ENCODE peak calls at places on chromosomes 5 and 9, in seven cellular contexts. E is BE2C; S is WERI-Rb-1; X is GM23248; Z is aorta; C is activated CD8-positive, alpha-beta memory T cell treated with anti-CD3 and anti-CD28 coated beads, Interleukin-2, amount 50 U/mL, for 48 hours; B is activated T-helper 9 cell treated with anti-CD3 and anti-CD28 coated beads, Interleukin-2, amount 50 U/mL, for 16 hours. A is an unnamed sample.

GRCh38 chr9:90306118-90306517 is 336.5 kb downstream of the DIRAS2 start:
- DNase-seq in E (no peak), S (no peak), X (no peak), Z (no peak), C (no peak), B (no peak), A (no peak)

GRCh38 chr5:68999181-68999580 is 94.6 kb upstream of the SLC30A5 start:
- DNase-seq in E (no peak), S (no peak), X (no peak), Z (no peak), C (no peak), B (no peak), A (no peak)

GRCh38 chr9:84297162-84297821 is 43.3 kb downstream of the SLC28A3 start:
- DNase-seq in E (no peak), S (no peak), X (peak), Z (no peak), C (no peak), B (no peak), A (no peak)

GRCh38 chr9:19698960-19699359 is 89.9 kb downstream of the SLC24A2 start:
- DNase-seq in E (no peak), S (no peak), X (no peak), Z (no peak), C (no peak), B (no peak), A (no peak)

GRCh38 chr9:110575952-110576351 is 3.6 kb downstream of the SVEP1 start:
- DNase-seq in E (no peak), S (no peak), X (no peak), Z (no peak), C (no peak), B (no peak), A (no peak)

GRCh38 chr5:96868603-96869371 is 7.5 kb upstream of the ERAP2 start:
- DNase-seq in E (peak), S (peak), X (peak), Z (no peak), C (no peak), B (no peak), A (peak)

GRCh38 chr5:132815454-132815853 is 2.4 kb downstream of the SOWAHA start:
- DNase-seq in E (no peak), S (no peak), X (peak), Z (no peak), C (no peak), B (no peak), A (no peak)

GRCh38 chr5:104186100-104186499 is 623.5 kb upstream of the NUDT12 start:
- DNase-seq in E (no peak), S (peak), X (no peak), Z (no peak), C (no peak), B (no peak), A (no peak)

GRCh38 chr9:69357030-69357853 is 32.2 kb downstream of the ENTREP1 start:
- DNase-seq in E (no peak), S (no peak), X (peak), Z (no peak), C (no peak), B (no peak), A (no peak)

GRCh38 chr9:105507096-105507495 is 50.8 kb upstream of the FKTN start:
- DNase-seq in E (no peak), S (no peak), X (no peak), Z (no peak), C (no peak), B (no peak), A (no peak)

GRCh38 chr5:32076699-32077695 is 97.1 kb downstream of the GOLPH3 start:
- DNase-seq in E (peak), S (peak), X (peak), Z (no peak), C (no peak), B (no peak), A (no peak)

GRCh38 chr5:142906863-142907671 is 136.9 kb downstream of the ARHGAP26 start:
- DNase-seq in E (peak), S (peak), X (peak), Z (no peak), C (no peak), B (no peak), A (no peak)

GRCh38 chr5:8756498-8757084 is 789.3 kb downstream of the SEMA5A start:
- DNase-seq in E (no peak), S (peak), X (peak), Z (no peak), C (no peak), B (no peak), A (no peak)

GRCh38 chr5:146205499-146206202 is 2.2 kb downstream of the RBM27 start:
- DNase-seq in E (no peak), S (no peak), X (no peak), Z (no peak), C (peak), B (no peak), A (no peak)

GRCh38 chr5:111223790-111224560 is at the start of gene CAMK4:
- DNase-seq in E (peak), S (peak), X (peak), Z (peak), C (peak), B (peak), A (peak)

GRCh38 chr5:130323804-130324454 is 419.7 kb downstream of the CHSY3 start:
- DNase-seq in E (no peak), S (no peak), X (no peak), Z (no peak), C (no peak), B (no peak), A (no peak)

GRCh38 chr5:98777295-98777694 is 3.8 kb downstream of the RGMB start:
- DNase-seq in E (no peak), S (no peak), X (peak), Z (no peak), C (no peak), B (no peak), A (no peak)

GRCh38 chr9:130041648-130042405 is 1.2 kb downstream of the FNBP1 start:
- DNase-seq in E (peak), S (peak), X (peak), Z (peak), C (no peak), B (no peak), A (peak)

GRCh38 chr5:178577376-178577839 is 12.8 kb downstream of the COL23A1 start:
- DNase-seq in E (no peak), S (no peak), X (no peak), Z (no peak), C (no peak), B (no peak), A (no peak)

GRCh38 chr5:81212211-81212687 is 20.9 kb upstream of the CKMT2 start:
- DNase-seq in E (no peak), S (no peak), X (no peak), Z (no peak), C (no peak), B (no peak), A (no peak)

GRCh38 chr5:1488882-1489680 is 34.7 kb downstream of the LPCAT1 start:
- DNase-seq in E (no peak), S (no peak), X (peak), Z (no peak), C (peak), B (no peak), A (peak)

GRCh38 chr5:95842955-95843544 is 20.5 kb upstream of the GLRX start:
- DNase-seq in E (peak), S (peak), X (peak), Z (peak), C (peak), B (peak), A (peak)

GRCh38 chr9:72687331-72687730 is 165.9 kb downstream of the TMC1 start:
- DNase-seq in E (no peak), S (no peak), X (no peak), Z (no peak), C (no peak), B (no peak), A (no peak)

GRCh38 chr9:94638335-94639044 is 828 bp downstream of the FBP1 start:
- DNase-seq in E (no peak), S (no peak), X (no peak), Z (no peak), C (no peak), B (no peak), A (no peak)

GRCh38 chr9:2620876-2621677 is 510 bp upstream of the VLDLR start:
- DNase-seq in E (peak), S (peak), X (peak), Z (peak), C (peak), B (peak), A (peak)

GRCh38 chr5:120446068-120446492 is 18.0 kb upstream of the PRR16 start:
- DNase-seq in E (no peak), S (no peak), X (peak), Z (peak), C (no peak), B (no peak), A (no peak)

GRCh38 chr5:37552770-37553719 is 173.9 kb downstream of the WDR70 start:
- DNase-seq in E (no peak), S (no peak), X (no peak), Z (no peak), C (no peak), B (no peak), A (no peak)

GRCh38 chr9:132171702-132172101 is 9.8 kb downstream of the NTNG2 start:
- DNase-seq in E (peak), S (no peak), X (no peak), Z (no peak), C (no peak), B (no peak), A (no peak)

GRCh38 chr5:126079266-126079665 is 343.9 kb upstream of the GRAMD2B start:
- DNase-seq in E (no peak), S (no peak), X (no peak), Z (no peak), C (no peak), B (no peak), A (no peak)

GRCh38 chr9:134210908-134211810 is 46.8 kb upstream of the RNU6ATAC start:
- DNase-seq in E (peak), S (no peak), X (no peak), Z (peak), C (no peak), B (no peak), A (no peak)

GRCh38 chr9:72971411-72971810 is 18.6 kb upstream of the ALDH1A1 start:
- DNase-seq in E (no peak), S (no peak), X (no peak), Z (no peak), C (no peak), B (no peak), A (no peak)

GRCh38 chr9:16303506-16303905 is 567.0 kb downstream of the BNC2 start:
- DNase-seq in E (no peak), S (no peak), X (no peak), Z (no peak), C (no peak), B (no peak), A (no peak)

GRCh38 chr9:21078702-21079101 is 960 bp upstream of the IFNB1 start:
- DNase-seq in E (no peak), S (no peak), X (no peak), Z (no peak), C (no peak), B (no peak), A (no peak)

GRCh38 chr5:120139039-120139438 is 325.1 kb upstream of the PRR16 start:
- DNase-seq in E (no peak), S (no peak), X (peak), Z (no peak), C (no peak), B (no peak), A (no peak)

GRCh38 chr5:129820-130219 is 37.9 kb downstream of the PLEKHG4B start:
- DNase-seq in E (no peak), S (no peak), X (peak), Z (no peak), C (no peak), B (no peak), A (no peak)

GRCh38 chr9:137087409-137087925 is 682 bp downstream of the MAN1B1 start:
- DNase-seq in E (no peak), S (no peak), X (peak), Z (no peak), C (no peak), B (no peak), A (no peak)

GRCh38 chr5:122019936-122020590 is 58.0 kb downstream of the LOX start:
- DNase-seq in E (no peak), S (no peak), X (peak), Z (no peak), C (no peak), B (no peak), A (no peak)

GRCh38 chr5:173926359-173926758 is 38.2 kb downstream of the CPEB4 start:
- DNase-seq in E (no peak), S (no peak), X (peak), Z (peak), C (no peak), B (no peak), A (no peak)

GRCh38 chr5:153043876-153044275 is 446.6 kb upstream of the GRIA1 start:
- DNase-seq in E (no peak), S (no peak), X (no peak), Z (no peak), C (no peak), B (no peak), A (no peak)

A was measured in 8988T.